ENCODE peak calls at places on chromosomes 11 and 22, in seven cellular contexts. D is left ventricle myocardium inferior, X is mesendoderm, T is thoracic aorta, N is body of pancreas, E is aorta, R is SJSA1. S is an unnamed sample. For H3K4me1, the result is how much of the 10 kb centered on the place peaks cover.

GRCh38 chr11:70068345-70068744 is 9.8 kb upstream of the ANO1 start:
- DNase-seq in D (no peak), X (no peak), T (no peak), N (no peak), E (no peak), R (no peak), S (no peak)

GRCh38 chr11:59261150-59261549 is 48.4 kb upstream of the MPEG1 start:
- DNase-seq in D (no peak), X (peak), T (no peak), N (no peak), E (no peak), R (no peak), S (no peak)

GRCh38 chr22:23068096-23068831 is 2.1 kb upstream of the GNAZ start:
- DNase-seq in D (no peak), X (no peak), T (no peak), N (peak), E (peak), R (no peak), S (peak)

GRCh38 chr11:1177020-1177770 is 19.4 kb downstream of the MUC5AC start:
- DNase-seq in D (peak), X (no peak), T (no peak), N (no peak), E (peak), R (no peak), S (peak)

GRCh38 chr11:120208777-120209176 is 2.1 kb upstream of the OAF start:
- DNase-seq in D (no peak), X (no peak), T (no peak), N (no peak), E (no peak), R (no peak), S (no peak)

GRCh38 chr11:129700701-129701100 is 114.9 kb upstream of the TMEM45B start:
- DNase-seq in D (no peak), X (no peak), T (no peak), N (no peak), E (no peak), R (no peak), S (no peak)

GRCh38 chr22:49201046-49201970 is 626.4 kb downstream of the BRD1 start:
- DNase-seq in D (no peak), X (no peak), T (no peak), N (peak), E (no peak), R (no peak), S (peak)

GRCh38 chr11:107651672-107652071 is 60.2 kb downstream of the SLN start:
- DNase-seq in D (no peak), X (peak), T (no peak), N (no peak), E (no peak), R (no peak), S (no peak)

GRCh38 chr11:45247433-45247832 is 38.7 kb downstream of the SYT13 start:
- DNase-seq in D (no peak), X (no peak), T (no peak), N (no peak), E (no peak), R (no peak), S (no peak)

GRCh38 chr11:97703815-97704214 is 1314.0 kb downstream of the JRKL start:
- DNase-seq in D (no peak), X (peak), T (no peak), N (no peak), E (no peak), R (no peak), S (no peak)

GRCh38 chr22:32322986-32323385 is 34.7 kb upstream of the RFPL3 start:
- DNase-seq in D (no peak), X (no peak), T (no peak), N (no peak), E (no peak), R (no peak), S (no peak)

GRCh38 chr11:95498731-95499396 is 267.9 kb upstream of the SESN3 start:
- DNase-seq in D (no peak), X (peak), T (no peak), N (no peak), E (no peak), R (peak), S (no peak)

GRCh38 chr11:124584681-124585372 is 15.0 kb downstream of the OR8A1 start:
- DNase-seq in D (no peak), X (no peak), T (no peak), N (no peak), E (no peak), R (no peak), S (no peak)

GRCh38 chr22:45496451-45496941 is 6.2 kb upstream of the FBLN1 start:
- DNase-seq in D (no peak), X (peak), T (no peak), N (no peak), E (peak), R (no peak), S (no peak)

DNA sequence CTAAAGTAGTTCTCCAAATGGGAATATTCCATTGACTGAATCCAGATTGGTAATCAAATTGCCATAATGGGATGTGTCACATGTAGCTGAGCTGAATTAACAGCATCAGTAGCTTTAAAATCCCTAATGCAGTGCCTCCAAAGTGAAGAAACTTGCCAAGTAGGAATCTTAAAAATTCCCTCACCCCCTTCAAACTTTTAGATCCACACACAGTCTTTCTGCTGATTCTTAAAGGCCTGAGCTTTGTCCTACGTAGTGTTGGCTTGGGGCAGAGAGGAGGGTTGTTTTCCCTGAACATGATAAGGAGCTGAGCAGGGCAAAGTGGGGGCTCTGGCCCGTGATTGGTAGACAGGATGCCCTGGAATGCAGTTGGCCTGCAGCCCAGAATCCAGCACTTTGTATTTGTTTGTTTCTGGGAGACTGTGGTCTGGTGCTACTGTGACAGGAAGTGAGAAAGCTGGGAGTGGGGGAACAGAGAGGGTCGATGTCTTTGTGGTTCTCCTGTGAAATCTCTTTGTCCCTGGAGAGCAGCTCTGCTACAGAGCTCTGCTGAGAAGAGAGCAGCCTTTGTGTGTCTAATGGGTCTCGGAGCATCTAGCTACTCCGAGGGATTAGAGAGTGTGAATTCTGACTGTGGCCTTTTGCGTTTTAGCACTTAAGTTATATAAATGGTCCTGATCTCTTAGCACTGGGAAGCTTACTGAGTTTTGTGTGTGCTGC is 16.9 kb downstream of the CTNND1 start:
- DNase-seq in D (peak), X (peak), T (peak), N (peak), E (peak), R (peak), S (peak)
- H3K4me1 ChIP-seq in D (half or more), X (under half), T (half or more), N (half or more), E (under half), R (half or more), S (half or more)

DNA sequence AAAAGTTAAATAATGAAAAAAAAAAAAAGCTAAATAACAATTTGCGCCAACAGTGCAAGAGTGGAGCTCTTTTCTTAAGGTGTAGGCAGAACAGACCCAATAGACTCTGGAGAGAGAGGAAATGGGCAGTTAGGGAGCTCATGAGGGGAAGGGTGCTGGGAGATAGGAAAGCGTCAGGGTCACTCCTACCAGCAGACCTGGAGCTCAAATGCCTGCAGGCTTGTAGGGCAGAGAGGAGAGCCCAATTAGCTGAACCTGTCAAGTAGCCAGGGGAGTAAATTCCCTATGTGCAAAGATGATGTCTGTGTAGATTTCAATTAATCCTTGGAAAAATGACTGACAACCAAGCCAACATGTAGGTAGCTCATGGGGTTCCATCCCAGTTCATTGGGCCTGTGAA is 73.0 kb downstream of the RAB30 start:
- DNase-seq in D (no peak), X (peak), T (no peak), N (no peak), E (no peak), R (no peak), S (no peak)
- H3K4me1 ChIP-seq in D (half or more), X (under half), T (under half), N (under half), E (under half), R (under half), S (under half)

GRCh38 chr11:64713781-64714363 is 9.1 kb downstream of the NRXN2 start:
- DNase-seq in D (no peak), X (peak), T (no peak), N (no peak), E (no peak), R (no peak), S (no peak)
- H3K4me1 ChIP-seq in D (under half), X (under half), T (under half), N (under half), E (under half), R (under half), S (under half)

GRCh38 chr22:21762712-21763581 is 27.4 kb upstream of the YPEL1 start:
- DNase-seq in D (no peak), X (no peak), T (no peak), N (no peak), E (no peak), R (no peak), S (no peak)
- H3K4me1 ChIP-seq in D (under half), X (under half), T (under half), N (under half), E (under half), R (under half), S (under half)

S was measured in lower lobe of right lung.